ENCODE peak calls at places on chromosomes 7 and 10, in nine cellular contexts. E is CMK, P is progenitor cell of endocrine pancreas, J is SK-MEL-5, Y is HFFc6, M is NCI-H1105, S is AG04450, O is HT1080, F is stomach. N is an unnamed sample.

GRCh38 chr7:78296689-78297371 is 498.3 kb downstream of the PHTF2 start:
- DNase-seq in E (no peak), J (no peak), M (peak), P (no peak), S (no peak), Y (no peak), O (no peak), F (peak), N (no peak)

GRCh38 chr10:89793649-89794254 is 92.4 kb downstream of the KIF20B start:
- DNase-seq in M (no peak), P (peak), F (no peak), Y (peak), O (peak), E (peak), S (peak), J (peak), N (peak)

GRCh38 chr7:114130860-114131259 is 212.1 kb upstream of the PPP1R3A start:
- DNase-seq in M (peak), F (no peak), O (no peak), P (no peak), S (no peak), E (no peak), Y (no peak), J (no peak), N (no peak)

GRCh38 chr10:123240776-123241175 is 86.6 kb downstream of the BUB3 start:
- DNase-seq in J (no peak), F (no peak), P (no peak), Y (no peak), O (no peak), E (no peak), M (no peak), S (no peak), N (no peak)

GRCh38 chr7:101442426-101443070 is 79.9 kb downstream of the COL26A1 start:
- DNase-seq in Y (no peak), F (no peak), M (no peak), J (no peak), E (no peak), S (no peak), P (no peak), O (no peak), N (no peak)

GRCh38 chr10:110336111-110336721 is 31.5 kb upstream of the SMNDC1 start:
- DNase-seq in E (no peak), O (peak), Y (peak), M (no peak), S (peak), P (no peak), J (no peak), F (no peak), N (no peak)

GRCh38 chr7:128410092-128410665 is 397 bp upstream of the IMPDH1 start:
- DNase-seq in S (peak), Y (peak), O (peak), F (peak), J (peak), P (peak), M (peak), E (no peak), N (peak)

GRCh38 chr7:101553018-101553770 is 75.9 kb downstream of the MYL10 start:
- DNase-seq in J (no peak), E (no peak), M (no peak), O (no peak), S (no peak), Y (no peak), P (no peak), F (no peak), N (no peak)

GRCh38 chr7:22192778-22193177 is 164.2 kb downstream of the RAPGEF5 start:
- DNase-seq in Y (no peak), M (peak), O (no peak), P (no peak), J (no peak), F (no peak), S (no peak), E (no peak), N (no peak)

GRCh38 chr7:18429547-18429946 is 66.0 kb upstream of the HDAC9 start:
- DNase-seq in J (no peak), O (peak), P (no peak), F (no peak), E (no peak), Y (peak), M (no peak), S (no peak), N (no peak)

GRCh38 chr7:17131983-17132655 is 166.3 kb upstream of the AHR start:
- DNase-seq in S (no peak), F (no peak), O (no peak), M (no peak), P (no peak), E (no peak), Y (no peak), J (no peak), N (no peak)

N was measured in HL-60.